ENCODE peak calls at places on chromosomes 7 and 10, in six cellular contexts. One of them, this sample, is unnamed.

GRCh38 chr10:31864834-31865518 is 63.7 kb downstream of the ARHGAP12 start:
- DNase-seq in stimulated activated naive B cell treated with anti-CD40 and anti-IgM and Interleukin-4, amounts not matched to agents 10 μg/mL and 1 μg/mL and 100 μg/mL, for 72 hours: no peak
- DNase-seq in activated CD4-positive, alpha-beta T cell treated with anti-CD3 and anti-CD28 coated beads, Interleukin-2, amount 50 U/mL, for 1 hour: no peak
- DNase-seq in SJCRH30: peak
- DNase-seq in SJSA1: peak
- DNase-seq in NCI-H69: peak
- DNase-seq in this sample: no peak

GRCh38 chr10:42876476-42876875 is 93.9 kb downstream of the BMS1 start:
- DNase-seq in stimulated activated naive B cell treated with anti-CD40 and anti-IgM and Interleukin-4, amounts not matched to agents 10 μg/mL and 1 μg/mL and 100 μg/mL, for 72 hours: no peak
- DNase-seq in activated CD4-positive, alpha-beta T cell treated with anti-CD3 and anti-CD28 coated beads, Interleukin-2, amount 50 U/mL, for 1 hour: no peak
- DNase-seq in SJCRH30: no peak
- DNase-seq in SJSA1: no peak
- DNase-seq in NCI-H69: no peak
- DNase-seq in this sample: no peak

GRCh38 chr7:55335786-55336185 is 29.4 kb upstream of the LANCL2 start:
- DNase-seq in stimulated activated naive B cell treated with anti-CD40 and anti-IgM and Interleukin-4, amounts not matched to agents 10 μg/mL and 1 μg/mL and 100 μg/mL, for 72 hours: no peak
- DNase-seq in activated CD4-positive, alpha-beta T cell treated with anti-CD3 and anti-CD28 coated beads, Interleukin-2, amount 50 U/mL, for 1 hour: no peak
- DNase-seq in SJCRH30: no peak
- DNase-seq in SJSA1: no peak
- DNase-seq in NCI-H69: no peak
- DNase-seq in this sample: no peak

GRCh38 chr10:74419491-74420466 is 268.8 kb downstream of the ADK start:
- DNase-seq in stimulated activated naive B cell treated with anti-CD40 and anti-IgM and Interleukin-4, amounts not matched to agents 10 μg/mL and 1 μg/mL and 100 μg/mL, for 72 hours: no peak
- DNase-seq in activated CD4-positive, alpha-beta T cell treated with anti-CD3 and anti-CD28 coated beads, Interleukin-2, amount 50 U/mL, for 1 hour: peak
- DNase-seq in SJCRH30: peak
- DNase-seq in SJSA1: peak
- DNase-seq in NCI-H69: peak
- DNase-seq in this sample: peak

GRCh38 chr7:363626-364025 is 73.7 kb downstream of the FOXL3 start:
- DNase-seq in stimulated activated naive B cell treated with anti-CD40 and anti-IgM and Interleukin-4, amounts not matched to agents 10 μg/mL and 1 μg/mL and 100 μg/mL, for 72 hours: no peak
- DNase-seq in activated CD4-positive, alpha-beta T cell treated with anti-CD3 and anti-CD28 coated beads, Interleukin-2, amount 50 U/mL, for 1 hour: peak
- DNase-seq in SJCRH30: no peak
- DNase-seq in SJSA1: no peak
- DNase-seq in NCI-H69: no peak
- DNase-seq in this sample: no peak

GRCh38 chr7:69597278-69598076 is 798 bp upstream of the AUTS2 start:
- DNase-seq in stimulated activated naive B cell treated with anti-CD40 and anti-IgM and Interleukin-4, amounts not matched to agents 10 μg/mL and 1 μg/mL and 100 μg/mL, for 72 hours: peak
- DNase-seq in activated CD4-positive, alpha-beta T cell treated with anti-CD3 and anti-CD28 coated beads, Interleukin-2, amount 50 U/mL, for 1 hour: no peak
- DNase-seq in SJCRH30: peak
- DNase-seq in SJSA1: no peak
- DNase-seq in NCI-H69: peak
- DNase-seq in this sample: no peak

GRCh38 chr7:91050677-91051076 is 213.6 kb upstream of the FZD1 start:
- DNase-seq in stimulated activated naive B cell treated with anti-CD40 and anti-IgM and Interleukin-4, amounts not matched to agents 10 μg/mL and 1 μg/mL and 100 μg/mL, for 72 hours: no peak
- DNase-seq in activated CD4-positive, alpha-beta T cell treated with anti-CD3 and anti-CD28 coated beads, Interleukin-2, amount 50 U/mL, for 1 hour: no peak
- DNase-seq in SJCRH30: no peak
- DNase-seq in SJSA1: no peak
- DNase-seq in NCI-H69: no peak
- DNase-seq in this sample: no peak

GRCh38 chr7:4650471-4651047 is 31.5 kb upstream of the FOXK1 start:
- DNase-seq in stimulated activated naive B cell treated with anti-CD40 and anti-IgM and Interleukin-4, amounts not matched to agents 10 μg/mL and 1 μg/mL and 100 μg/mL, for 72 hours: no peak
- DNase-seq in activated CD4-positive, alpha-beta T cell treated with anti-CD3 and anti-CD28 coated beads, Interleukin-2, amount 50 U/mL, for 1 hour: no peak
- DNase-seq in SJCRH30: no peak
- DNase-seq in SJSA1: no peak
- DNase-seq in NCI-H69: no peak
- DNase-seq in this sample: no peak

GRCh38 chr10:120951288-120951687 is 100.1 kb downstream of the WDR11 start:
- DNase-seq in stimulated activated naive B cell treated with anti-CD40 and anti-IgM and Interleukin-4, amounts not matched to agents 10 μg/mL and 1 μg/mL and 100 μg/mL, for 72 hours: no peak
- DNase-seq in activated CD4-positive, alpha-beta T cell treated with anti-CD3 and anti-CD28 coated beads, Interleukin-2, amount 50 U/mL, for 1 hour: no peak
- DNase-seq in SJCRH30: no peak
- DNase-seq in SJSA1: no peak
- DNase-seq in NCI-H69: no peak
- DNase-seq in this sample: no peak

GRCh38 chr10:80144302-80145131 is 12.0 kb downstream of the PLAC9 start:
- DNase-seq in stimulated activated naive B cell treated with anti-CD40 and anti-IgM and Interleukin-4, amounts not matched to agents 10 μg/mL and 1 μg/mL and 100 μg/mL, for 72 hours: peak
- DNase-seq in activated CD4-positive, alpha-beta T cell treated with anti-CD3 and anti-CD28 coated beads, Interleukin-2, amount 50 U/mL, for 1 hour: peak
- DNase-seq in SJCRH30: no peak
- DNase-seq in SJSA1: no peak
- DNase-seq in NCI-H69: peak
- DNase-seq in this sample: no peak

GRCh38 chr7:30237271-30237695 is 47.1 kb upstream of the ZNRF2 start:
- DNase-seq in stimulated activated naive B cell treated with anti-CD40 and anti-IgM and Interleukin-4, amounts not matched to agents 10 μg/mL and 1 μg/mL and 100 μg/mL, for 72 hours: no peak
- DNase-seq in activated CD4-positive, alpha-beta T cell treated with anti-CD3 and anti-CD28 coated beads, Interleukin-2, amount 50 U/mL, for 1 hour: no peak
- DNase-seq in SJCRH30: peak
- DNase-seq in SJSA1: no peak
- DNase-seq in NCI-H69: peak
- DNase-seq in this sample: no peak

GRCh38 chr10:88070080-88070880 is 206.9 kb downstream of the PTEN start:
- DNase-seq in stimulated activated naive B cell treated with anti-CD40 and anti-IgM and Interleukin-4, amounts not matched to agents 10 μg/mL and 1 μg/mL and 100 μg/mL, for 72 hours: peak
- DNase-seq in activated CD4-positive, alpha-beta T cell treated with anti-CD3 and anti-CD28 coated beads, Interleukin-2, amount 50 U/mL, for 1 hour: no peak
- DNase-seq in SJCRH30: peak
- DNase-seq in SJSA1: peak
- DNase-seq in NCI-H69: no peak
- DNase-seq in this sample: peak

GRCh38 chr7:157432541-157432956 is 95.7 kb downstream of the DNAJB6 start:
- DNase-seq in stimulated activated naive B cell treated with anti-CD40 and anti-IgM and Interleukin-4, amounts not matched to agents 10 μg/mL and 1 μg/mL and 100 μg/mL, for 72 hours: no peak
- DNase-seq in activated CD4-positive, alpha-beta T cell treated with anti-CD3 and anti-CD28 coated beads, Interleukin-2, amount 50 U/mL, for 1 hour: no peak
- DNase-seq in SJCRH30: peak
- DNase-seq in SJSA1: peak
- DNase-seq in NCI-H69: peak
- DNase-seq in this sample: no peak

GRCh38 chr10:96130326-96130758 is 245 bp downstream of the ZNF518A start:
- DNase-seq in stimulated activated naive B cell treated with anti-CD40 and anti-IgM and Interleukin-4, amounts not matched to agents 10 μg/mL and 1 μg/mL and 100 μg/mL, for 72 hours: no peak
- DNase-seq in activated CD4-positive, alpha-beta T cell treated with anti-CD3 and anti-CD28 coated beads, Interleukin-2, amount 50 U/mL, for 1 hour: peak
- DNase-seq in SJCRH30: peak
- DNase-seq in SJSA1: no peak
- DNase-seq in NCI-H69: peak
- DNase-seq in this sample: no peak

GRCh38 chr10:30103595-30104310 is 44.4 kb upstream of the JCAD start:
- DNase-seq in stimulated activated naive B cell treated with anti-CD40 and anti-IgM and Interleukin-4, amounts not matched to agents 10 μg/mL and 1 μg/mL and 100 μg/mL, for 72 hours: no peak
- DNase-seq in activated CD4-positive, alpha-beta T cell treated with anti-CD3 and anti-CD28 coated beads, Interleukin-2, amount 50 U/mL, for 1 hour: no peak
- DNase-seq in SJCRH30: no peak
- DNase-seq in SJSA1: no peak
- DNase-seq in NCI-H69: no peak
- DNase-seq in this sample: no peak

GRCh38 chr7:83476501-83476900 is 172.4 kb downstream of the SEMA3E start:
- DNase-seq in stimulated activated naive B cell treated with anti-CD40 and anti-IgM and Interleukin-4, amounts not matched to agents 10 μg/mL and 1 μg/mL and 100 μg/mL, for 72 hours: no peak
- DNase-seq in activated CD4-positive, alpha-beta T cell treated with anti-CD3 and anti-CD28 coated beads, Interleukin-2, amount 50 U/mL, for 1 hour: no peak
- DNase-seq in SJCRH30: no peak
- DNase-seq in SJSA1: no peak
- DNase-seq in NCI-H69: peak
- DNase-seq in this sample: no peak

GRCh38 chr7:257647-257992 is 32.4 kb upstream of the FOXL3 start:
- DNase-seq in stimulated activated naive B cell treated with anti-CD40 and anti-IgM and Interleukin-4, amounts not matched to agents 10 μg/mL and 1 μg/mL and 100 μg/mL, for 72 hours: no peak
- DNase-seq in activated CD4-positive, alpha-beta T cell treated with anti-CD3 and anti-CD28 coated beads, Interleukin-2, amount 50 U/mL, for 1 hour: no peak
- DNase-seq in SJCRH30: no peak
- DNase-seq in SJSA1: no peak
- DNase-seq in NCI-H69: no peak
- DNase-seq in this sample: no peak

GRCh38 chr10:114367041-114367675 is 37.1 kb downstream of the AFAP1L2 start:
- DNase-seq in stimulated activated naive B cell treated with anti-CD40 and anti-IgM and Interleukin-4, amounts not matched to agents 10 μg/mL and 1 μg/mL and 100 μg/mL, for 72 hours: no peak
- DNase-seq in activated CD4-positive, alpha-beta T cell treated with anti-CD3 and anti-CD28 coated beads, Interleukin-2, amount 50 U/mL, for 1 hour: no peak
- DNase-seq in SJCRH30: peak
- DNase-seq in SJSA1: no peak
- DNase-seq in NCI-H69: peak
- DNase-seq in this sample: no peak

This sample was measured in GM12878.